ENCODE peak calls at places on chromosomes 16 and 17, in seven cellular contexts. N, J, D, A, T, B and U are unnamed samples.

GRCh38 chr16:25707982-25708583 is 16.3 kb downstream of the HS3ST4 start:
- DNase-seq in D (no peak), T (peak; percentile 47), N (peak; percentile 22), A (no peak), B (no peak), J (peak; percentile 45), U (no peak)

GRCh38 chr17:10197721-10198508 is 491 bp downstream of the GAS7 start:
- DNase-seq in A (no peak), N (no peak), T (peak; percentile 8), B (no peak), J (no peak), D (peak; percentile 47), U (no peak)

GRCh38 chr16:10558746-10559641 is 21.4 kb downstream of the EMP2 start:
- DNase-seq in A (no peak), T (no peak), N (peak; percentile 43), D (no peak), J (no peak), B (peak; percentile 59), U (peak; percentile 48)

GRCh38 chr16:4414187-4414909 is 2.0 kb downstream of the CORO7 start:
- DNase-seq in A (no peak), J (peak; percentile 98), D (no peak), N (no peak), B (no peak), T (peak; percentile 97), U (no peak)

GRCh38 chr17:32007463-32008298 is 498 bp downstream of the LRRC37B start:
- DNase-seq in N (peak; percentile 69), D (peak; percentile 16), A (peak; percentile 14), J (peak; percentile 45), T (peak; percentile 70), B (peak; percentile 4), U (peak; percentile 55)

GRCh38 chr16:85514601-85515318 is 98.4 kb upstream of the GSE1 start:
- DNase-seq in N (peak; percentile 53), T (no peak), B (peak; percentile 97), D (no peak), J (no peak), A (peak; percentile 73), U (no peak)

GRCh38 chr16:66260522-66261290 is 105.8 kb upstream of the CDH5 start:
- DNase-seq in B (no peak), J (no peak), N (no peak), A (no peak), D (no peak), T (no peak), U (no peak)

GRCh38 chr17:15469260-15469659 is 1.8 kb upstream of the CDRT4 start:
- DNase-seq in J (no peak), B (no peak), A (peak; percentile 92), N (no peak), D (no peak), T (no peak), U (no peak)

GRCh38 chr17:72358465-72358864 is 237.6 kb downstream of the SOX9 start:
- DNase-seq in T (no peak), A (peak; percentile 45), D (no peak), B (peak; percentile 80), J (no peak), N (no peak), U (no peak)

GRCh38 chr17:76781056-76781982 is 43.4 kb downstream of the MFSD11 start:
- DNase-seq in A (no peak), T (peak; percentile 2), B (no peak), J (peak; percentile 3), N (peak; percentile 12), D (no peak), U (no peak)
- TF ChIP-seq CTCF in A (peak; percentile 29), T (no peak), B (no peak), J (no peak), N (no peak), D (no peak), U (no peak)

GRCh38 chr16:50991006-50991405 is 160.1 kb downstream of the SALL1 start:
- DNase-seq in A (no peak), B (no peak), N (no peak), J (no peak), D (no peak), T (no peak), U (no peak)

GRCh38 chr16:50989047-50989446 is 162.0 kb downstream of the SALL1 start:
- DNase-seq in N (no peak), D (no peak), J (no peak), B (no peak), T (no peak), A (no peak), U (no peak)

GRCh38 chr16:50991436-50991835 is 159.6 kb downstream of the SALL1 start:
- DNase-seq in T (no peak), A (no peak), B (no peak), N (no peak), J (no peak), D (no peak), U (no peak)

GRCh38 chr16:50994995-50995394 is 156.1 kb downstream of the SALL1 start:
- DNase-seq in J (no peak), B (no peak), T (no peak), A (no peak), D (no peak), N (no peak), U (no peak)

DNA sequence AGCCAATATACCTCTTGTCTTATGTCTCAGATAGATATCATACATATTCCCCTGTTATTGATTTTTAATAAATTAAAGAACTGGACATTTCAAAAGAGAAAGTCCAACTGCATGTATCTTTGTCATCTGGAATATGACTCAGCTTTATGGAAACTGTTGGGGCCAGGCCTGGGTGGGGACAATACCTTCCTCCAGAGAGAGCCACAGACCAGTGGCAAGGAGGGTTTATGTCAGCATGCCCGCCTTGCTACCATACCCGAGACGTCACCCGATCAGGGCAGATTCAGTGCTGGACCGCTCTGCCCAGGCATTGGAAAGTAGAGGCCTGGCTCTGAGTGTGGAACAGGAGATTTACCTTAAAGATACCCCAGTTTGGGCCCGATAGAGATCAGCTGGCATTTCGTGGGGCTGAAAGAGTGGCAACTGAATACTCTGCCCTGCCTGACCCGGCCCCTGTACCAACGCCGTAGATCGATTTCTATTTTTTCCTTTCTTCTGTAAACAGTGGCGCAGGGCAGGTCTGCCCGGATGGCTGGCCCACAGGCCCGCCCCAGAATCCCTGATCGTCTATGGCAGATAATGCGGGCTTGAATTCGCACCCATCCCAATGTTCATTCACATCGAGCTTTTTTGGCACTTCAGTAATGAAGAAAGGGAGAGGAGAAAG is 158.6 kb downstream of the SALL1 start:
- DNase-seq in J (no peak), A (no peak), N (no peak), T (no peak), B (no peak), D (no peak), U (no peak)
- TF ChIP-seq CTCF in J (no peak), A (no peak), N (no peak), T (no peak), B (no peak), D (no peak), U (no peak)

GRCh38 chr16:72198641-72199250 is 26.8 kb upstream of the PMFBP1 start:
- DNase-seq in J (no peak), D (no peak), A (no peak), T (no peak), N (no peak), B (no peak), U (no peak)

GRCh38 chr16:72198021-72198420 is 26.1 kb upstream of the PMFBP1 start:
- DNase-seq in B (peak; percentile 90), A (peak; percentile 96), J (no peak), D (no peak), T (no peak), N (no peak), U (no peak)

GRCh38 chr16:72191551-72191950 is 19.6 kb upstream of the PMFBP1 start:
- DNase-seq in N (no peak), J (no peak), B (no peak), T (no peak), A (peak; percentile 15), D (no peak), U (no peak)

GRCh38 chr16:72197556-72197955 is 25.6 kb upstream of the PMFBP1 start:
- DNase-seq in B (no peak), T (no peak), A (no peak), J (no peak), N (no peak), D (no peak), U (no peak)

DNA sequence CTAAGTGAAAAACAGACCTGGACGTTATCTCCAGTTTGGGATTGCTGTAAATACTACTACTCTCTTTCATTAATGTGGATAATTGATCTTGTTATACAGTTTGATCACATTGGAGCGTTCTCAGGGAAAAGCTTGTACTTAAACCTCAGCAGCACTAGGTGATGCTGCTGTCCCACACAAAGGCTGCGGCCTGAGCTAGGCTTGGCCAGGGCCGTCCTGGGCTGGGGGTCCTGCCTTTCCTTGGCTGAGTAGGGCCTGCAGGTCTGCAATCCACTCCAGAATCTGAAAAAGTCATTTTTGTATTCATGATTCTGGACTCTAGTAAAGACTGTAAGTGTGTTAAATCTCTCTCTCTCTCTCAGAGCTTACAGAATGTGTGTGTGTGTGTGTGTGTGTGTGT is 23.7 kb upstream of the PMFBP1 start:
- DNase-seq in N (no peak), B (no peak), D (peak; percentile 29), A (no peak), J (no peak), T (no peak), U (no peak)
- TF ChIP-seq CTCF in N (no peak), B (peak; percentile 2), D (peak; percentile 70), A (peak; percentile 44), J (no peak), T (no peak), U (peak; percentile 17)

GRCh38 chr17:27493088-27493487 is 36.8 kb downstream of the KSR1 start:
- DNase-seq in N (no peak), T (no peak), J (no peak), B (no peak), D (no peak), A (no peak), U (no peak)

GRCh38 chr17:27495460-27495859 is 39.2 kb downstream of the KSR1 start:
- DNase-seq in A (no peak), T (no peak), D (no peak), B (no peak), J (peak; percentile 54), N (no peak), U (no peak)

GRCh38 chr17:27492470-27492869 is 36.2 kb downstream of the KSR1 start:
- DNase-seq in N (no peak), A (no peak), B (no peak), J (no peak), D (no peak), T (no peak), U (no peak)

GRCh38 chr17:27496005-27496404 is 39.8 kb downstream of the KSR1 start:
- DNase-seq in N (no peak), T (no peak), A (no peak), B (no peak), J (peak; percentile 53), D (no peak), U (no peak)

GRCh38 chr17:27494192-27495091 is 38.2 kb downstream of the KSR1 start:
- DNase-seq in B (no peak), D (peak; percentile 34), N (peak; percentile 93), A (no peak), T (no peak), J (no peak), U (no peak)
- TF ChIP-seq CTCF in B (no peak), D (peak; percentile 53), N (peak; percentile 37), A (peak; percentile 58), T (no peak), J (no peak), U (peak; percentile 62)

GRCh38 chr16:86979984-86980553 is 337.1 kb downstream of the C16orf95 start:
- DNase-seq in J (no peak), T (no peak), D (no peak), A (no peak), N (no peak), B (no peak), U (no peak)
- TF ChIP-seq CTCF in J (no peak), T (no peak), D (no peak), A (no peak), N (no peak), B (no peak), U (no peak)